ENCODE peak calls at places on chromosome 3, in six cellular contexts. A is fibroblast of the aortic adventitia, X is astrocyte of the spinal cord, R is NB4, K is endodermal cell, U is HCT116. O is an unnamed sample.

GRCh38 chr3:129553771-129554170 is 10.8 kb downstream of the H1-8 start:
- DNase-seq in K (no peak), R (peak; percentile 46), A (no peak), X (no peak), U (no peak), O (peak; percentile 48)

GRCh38 chr3:110969229-110970211 is 102.1 kb upstream of the NECTIN3 start:
- DNase-seq in X (no peak), U (no peak), A (no peak), R (no peak), K (no peak), O (no peak)

GRCh38 chr3:128179474-128179819 is 26.2 kb downstream of the EEFSEC start:
- DNase-seq in K (no peak), R (no peak), A (no peak), U (no peak), X (no peak), O (no peak)

GRCh38 chr3:117661636-117662095 is 952.1 kb downstream of the TUSC7 start:
- DNase-seq in U (no peak), X (no peak), A (peak; percentile 65), K (no peak), R (no peak), O (no peak)

GRCh38 chr3:53696401-53697172 is 149.6 kb downstream of the CHDH start:
- DNase-seq in K (peak; percentile 72), A (peak; percentile 50), R (peak; percentile 50), X (no peak), U (no peak), O (no peak)

GRCh38 chr3:104887069-104887468 is 479.6 kb upstream of the ALCAM start:
- DNase-seq in K (no peak), A (no peak), U (no peak), R (peak; percentile 55), X (no peak), O (no peak)

GRCh38 chr3:184234671-184235380 is 5.4 kb downstream of the VWA5B2 start:
- DNase-seq in X (no peak), A (no peak), U (no peak), K (peak; percentile 33), R (no peak), O (no peak)

GRCh38 chr3:128486692-128487537 is 6.1 kb downstream of the GATA2 start:
- DNase-seq in U (no peak), K (peak; percentile 83), R (no peak), X (no peak), A (peak; percentile 39), O (no peak)

GRCh38 chr3:85255954-85256353 is 297.2 kb downstream of the CADM2 start:
- DNase-seq in A (no peak), X (no peak), R (no peak), U (no peak), K (peak; percentile 52), O (no peak)

GRCh38 chr3:123401836-123402530 is 46.9 kb downstream of the ADCY5 start:
- DNase-seq in X (no peak), A (no peak), R (no peak), U (no peak), K (no peak), O (no peak)

GRCh38 chr3:192409203-192409837 is 318.0 kb downstream of the FGF12 start:
- DNase-seq in X (peak; percentile 47), K (peak; percentile 90), R (no peak), A (no peak), U (no peak), O (no peak)

GRCh38 chr3:192408721-192409151 is 318.6 kb downstream of the FGF12 start:
- DNase-seq in R (no peak), U (no peak), K (peak; percentile 87), A (no peak), X (peak; percentile 24), O (no peak)

GRCh38 chr3:192410684-192410960 is 316.7 kb downstream of the FGF12 start:
- DNase-seq in R (no peak), A (no peak), X (no peak), U (no peak), K (no peak), O (no peak)

GRCh38 chr3:192408007-192408655 is 319.2 kb downstream of the FGF12 start:
- DNase-seq in R (no peak), X (peak; percentile 42), A (no peak), U (no peak), K (peak; percentile 84), O (no peak)

DNA sequence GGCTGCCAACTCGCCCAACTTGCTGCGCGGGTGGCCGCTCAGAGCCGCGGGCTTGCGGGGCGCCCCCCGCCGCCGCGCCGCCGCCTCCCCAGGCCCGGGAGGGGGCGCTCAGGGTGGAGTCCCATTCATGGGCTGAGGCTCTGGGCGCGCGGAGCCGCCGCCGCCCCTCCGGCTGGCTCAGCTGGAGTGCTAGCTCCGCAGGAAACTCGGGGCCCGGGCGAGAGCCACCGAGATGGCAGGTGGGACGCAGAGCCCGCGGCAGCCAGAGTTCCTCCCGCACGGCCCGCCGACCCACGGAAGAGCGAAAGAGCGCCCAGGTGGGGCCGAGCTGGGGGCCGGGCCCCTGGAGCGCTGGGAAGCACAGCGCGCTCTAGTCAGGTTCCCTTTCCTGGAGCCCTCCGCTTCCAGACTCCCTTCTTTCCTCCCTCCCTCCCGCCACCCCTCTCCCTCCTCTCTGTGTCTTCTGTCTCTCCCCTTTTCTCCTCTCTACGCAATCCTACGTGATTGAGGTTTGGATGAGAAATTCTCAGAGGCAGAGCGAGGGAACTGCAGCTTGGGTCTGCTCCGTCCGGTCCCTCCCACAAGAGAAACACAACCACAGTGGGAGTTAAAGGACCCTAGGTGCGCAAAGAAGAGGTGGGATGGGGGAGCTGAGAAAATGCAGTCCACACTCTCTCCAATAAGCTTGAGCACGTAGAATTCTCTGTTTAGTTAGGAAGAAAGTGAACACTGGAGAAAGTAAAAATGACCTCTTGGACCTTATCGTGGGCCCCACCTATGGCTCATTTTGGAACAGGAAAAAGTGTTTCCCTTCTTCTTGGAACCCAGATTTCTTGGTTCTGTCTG is 317.3 kb downstream of the FGF12 start:
- DNase-seq in X (peak; percentile 49), R (no peak), U (no peak), K (peak; percentile 81), A (no peak), O (no peak)
- H3K4me3 ChIP-seq in X (peak overlapping the region; percentile 42), R (no peak overlapping the region), U (no peak overlapping the region), K (peak overlapping the region; percentile 91), A (peak overlapping the region; percentile 48), O (no peak overlapping the region)

GRCh38 chr3:130948929-130949328 is 55.0 kb downstream of the ATP2C1 start:
- DNase-seq in A (no peak), K (no peak), X (no peak), U (no peak), R (no peak), O (no peak)
- H3K4me3 ChIP-seq in A (no peak overlapping the region), K (no peak overlapping the region), X (no peak overlapping the region), U (no peak overlapping the region), R (no peak overlapping the region), O (no peak overlapping the region)

DNA sequence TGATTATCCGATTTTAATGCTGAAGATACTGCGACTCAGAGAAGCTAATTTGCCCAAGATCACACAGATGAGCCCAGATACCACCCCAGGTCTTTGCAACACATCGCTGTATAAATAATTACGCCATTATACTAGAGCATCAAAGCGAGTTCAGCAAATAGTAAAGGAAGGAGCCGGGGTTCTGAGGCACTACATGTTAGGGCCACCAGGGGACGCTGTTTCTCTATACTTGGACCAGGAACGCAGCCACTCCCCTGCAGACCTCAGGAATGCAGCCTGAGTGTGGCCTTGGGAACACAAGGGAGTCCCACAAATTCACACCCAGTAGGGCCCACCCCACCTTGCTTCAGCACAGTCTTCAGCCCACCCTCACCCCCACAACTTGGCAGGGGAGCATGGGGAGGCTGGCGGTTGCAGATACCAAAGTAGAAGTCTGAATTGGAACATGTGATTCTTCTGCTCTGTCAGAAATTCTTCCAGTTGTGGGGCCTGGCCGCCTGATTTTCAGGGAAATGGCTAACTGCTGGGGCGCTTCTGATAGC is 57.8 kb upstream of the RYK start:
- DNase-seq in R (peak; percentile 76), K (peak; percentile 97), A (peak; percentile 97), U (peak; percentile 63), X (peak; percentile 88), O (peak; percentile 72)
- H3K4me3 ChIP-seq in R (no peak overlapping the region), K (no peak overlapping the region), A (peak overlapping the region; percentile 26), U (peak overlapping the region; percentile 30), X (no peak overlapping the region), O (no peak overlapping the region)

GRCh38 chr3:62376187-62376720 is 2.9 kb upstream of the FEZF2 start:
- DNase-seq in A (no peak), X (no peak), K (no peak), U (no peak), R (no peak), O (no peak)

GRCh38 chr3:62376906-62377865 is 3.8 kb upstream of the FEZF2 start:
- DNase-seq in R (no peak), X (no peak), U (no peak), K (peak; percentile 80), A (no peak), O (no peak)

GRCh38 chr3:62375655-62376054 is 2.3 kb upstream of the FEZF2 start:
- DNase-seq in R (no peak), A (no peak), U (no peak), K (peak; percentile 51), X (no peak), O (no peak)

GRCh38 chr3:62379206-62379834 is 6.0 kb upstream of the FEZF2 start:
- DNase-seq in X (no peak), A (no peak), R (no peak), U (no peak), K (peak; percentile 78), O (no peak)

DNA sequence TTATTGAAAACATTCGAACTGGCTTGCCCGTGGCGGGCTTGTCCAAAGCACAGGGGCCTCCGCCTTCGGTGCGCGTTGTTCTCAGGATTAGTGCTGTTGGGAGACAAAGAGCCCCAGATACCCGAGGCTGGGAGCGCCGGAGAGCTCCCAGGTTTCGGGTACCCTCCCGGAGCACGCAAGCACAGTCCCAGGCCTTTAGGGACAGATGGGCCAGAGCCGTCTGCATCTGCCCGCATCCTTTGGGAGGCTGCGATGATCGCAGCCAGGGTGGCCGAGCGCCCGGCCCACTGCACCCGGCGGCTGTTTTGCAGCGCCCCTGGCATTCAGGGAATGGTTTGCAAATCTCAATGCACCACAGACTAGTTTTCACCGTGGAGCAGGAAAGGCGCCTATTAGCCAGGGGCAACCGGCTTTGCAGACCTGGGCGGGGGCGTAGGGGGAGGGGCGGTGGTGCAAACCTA is 5.0 kb upstream of the FEZF2 start:
- DNase-seq in R (no peak), K (peak; percentile 79), U (no peak), A (no peak), X (no peak), O (no peak)
- H3K4me3 ChIP-seq in R (no peak overlapping the region), K (peak overlapping the region; percentile 51), U (no peak overlapping the region), A (no peak overlapping the region), X (no peak overlapping the region), O (no peak overlapping the region)

O was measured in OCI-LY7.